ENCODE peak calls at places on chromosomes 7 and 10, in seven cellular contexts. One of them, this sample, is unnamed.
A peak's percentile ranks its signal among the peaks of the same experiment; 100 is the strongest.

GRCh38 chr10:89861584-89862287 is 160.3 kb downstream of the KIF20B start:
- DNase-seq in GM13976: no peak
- DNase-seq in WTC11: no peak
- DNase-seq in D341Med: peak; percentile 28
- DNase-seq in ELR: peak; percentile 55
- DNase-seq in ascending aorta: no peak
- DNase-seq in lower lobe of right lung: no peak
- DNase-seq in this sample: no peak

GRCh38 chr7:134623193-134623592 is 23.5 kb upstream of the BPGM start:
- DNase-seq in D341Med: no peak
- DNase-seq in ascending aorta: no peak
- DNase-seq in ELR: no peak
- DNase-seq in lower lobe of right lung: no peak
- DNase-seq in GM13976: no peak
- DNase-seq in WTC11: no peak
- DNase-seq in this sample: no peak

GRCh38 chr10:102227050-102227449 is 951 bp downstream of the ELOVL3 start:
- DNase-seq in ascending aorta: no peak
- DNase-seq in ELR: peak; percentile 54
- DNase-seq in lower lobe of right lung: peak; percentile 67
- DNase-seq in GM13976: no peak
- DNase-seq in WTC11: no peak
- DNase-seq in D341Med: no peak
- DNase-seq in this sample: no peak

GRCh38 chr7:125316451-125316850 is 386.8 kb upstream of the POT1 start:
- DNase-seq in GM13976: no peak
- DNase-seq in ascending aorta: no peak
- DNase-seq in D341Med: peak; percentile 75
- DNase-seq in ELR: no peak
- DNase-seq in lower lobe of right lung: no peak
- DNase-seq in WTC11: peak; percentile 63
- DNase-seq in this sample: no peak

GRCh38 chr10:29643785-29644501 is 9.2 kb upstream of the SVIL start:
- DNase-seq in lower lobe of right lung: no peak
- DNase-seq in D341Med: no peak
- DNase-seq in WTC11: no peak
- DNase-seq in ascending aorta: peak; percentile 75
- DNase-seq in GM13976: no peak
- DNase-seq in ELR: no peak
- DNase-seq in this sample: no peak

GRCh38 chr7:70506463-70506862 is 625.5 kb upstream of the GALNT17 start:
- DNase-seq in lower lobe of right lung: no peak
- DNase-seq in GM13976: no peak
- DNase-seq in WTC11: peak; percentile 42
- DNase-seq in D341Med: peak; percentile 71
- DNase-seq in ELR: no peak
- DNase-seq in ascending aorta: no peak
- DNase-seq in this sample: no peak

GRCh38 chr7:55052726-55053431 is 34.1 kb downstream of the EGFR start:
- DNase-seq in GM13976: no peak
- DNase-seq in D341Med: no peak
- DNase-seq in lower lobe of right lung: no peak
- DNase-seq in ascending aorta: no peak
- DNase-seq in ELR: peak; percentile 88
- DNase-seq in WTC11: no peak
- DNase-seq in this sample: no peak

GRCh38 chr7:145382762-145383161 is 546.9 kb upstream of the TPK1 start:
- DNase-seq in ascending aorta: no peak
- DNase-seq in lower lobe of right lung: no peak
- DNase-seq in ELR: no peak
- DNase-seq in GM13976: no peak
- DNase-seq in D341Med: no peak
- DNase-seq in WTC11: no peak
- DNase-seq in this sample: no peak

GRCh38 chr10:59805043-59805442 is 51.8 kb upstream of the MRLN start:
- DNase-seq in D341Med: peak; percentile 83
- DNase-seq in ascending aorta: no peak
- DNase-seq in ELR: peak; percentile 27
- DNase-seq in lower lobe of right lung: no peak
- DNase-seq in GM13976: no peak
- DNase-seq in WTC11: peak; percentile 69
- DNase-seq in this sample: no peak

GRCh38 chr7:144812379-144813283 is 23.2 kb downstream of the TPK1 start:
- DNase-seq in GM13976: no peak
- DNase-seq in D341Med: no peak
- DNase-seq in WTC11: no peak
- DNase-seq in ascending aorta: no peak
- DNase-seq in lower lobe of right lung: no peak
- DNase-seq in ELR: no peak
- DNase-seq in this sample: no peak

GRCh38 chr7:159015081-159015893 is 129.4 kb downstream of the VIPR2 start:
- DNase-seq in ascending aorta: peak; percentile 93
- DNase-seq in WTC11: no peak
- DNase-seq in GM13976: no peak
- DNase-seq in ELR: peak; percentile 40
- DNase-seq in lower lobe of right lung: peak; percentile 68
- DNase-seq in D341Med: no peak
- DNase-seq in this sample: peak; percentile 37

GRCh38 chr10:126060232-126060935 is 164.0 kb downstream of the FANK1 start:
- DNase-seq in ascending aorta: peak; percentile 79
- DNase-seq in ELR: peak; percentile 85
- DNase-seq in lower lobe of right lung: no peak
- DNase-seq in D341Med: no peak
- DNase-seq in WTC11: no peak
- DNase-seq in GM13976: no peak
- DNase-seq in this sample: no peak

GRCh38 chr7:146864644-146865043 is 748.0 kb downstream of the CNTNAP2 start:
- DNase-seq in lower lobe of right lung: no peak
- DNase-seq in D341Med: no peak
- DNase-seq in ELR: no peak
- DNase-seq in ascending aorta: no peak
- DNase-seq in GM13976: no peak
- DNase-seq in WTC11: no peak
- DNase-seq in this sample: no peak

GRCh38 chr7:27129729-27130539 is 623 bp downstream of the HOXA4 start:
- DNase-seq in GM13976: no peak
- DNase-seq in lower lobe of right lung: peak; percentile 50
- DNase-seq in D341Med: peak; percentile 46
- DNase-seq in ascending aorta: peak; percentile 72
- DNase-seq in ELR: peak; percentile 68
- DNase-seq in WTC11: no peak
- DNase-seq in this sample: no peak

This sample was measured in pancreas.